ENCODE peak calls at places on chromosomes 13 and 19, in ten cellular contexts. S, T, U, B, G, H, P, V, F and E are unnamed samples.

GRCh38 chr19:13557756-13558398 is 51.6 kb upstream of the CACNA1A start:
- DNase-seq in G (no peak), U (peak), F (no peak), P (no peak), B (no peak), V (no peak), H (no peak), T (no peak), S (no peak), E (peak)

GRCh38 chr13:42969558-42970172 is 22.4 kb downstream of the EPSTI1 start:
- DNase-seq in H (peak), V (peak), G (peak), F (peak), P (no peak), B (peak), S (peak), U (peak), T (peak), E (peak)

GRCh38 chr19:38715540-38715939 is 28.7 kb downstream of the CAPN12 start:
- DNase-seq in B (no peak), G (no peak), T (no peak), F (no peak), H (no peak), U (no peak), P (no peak), S (no peak), V (no peak), E (no peak)

GRCh38 chr13:101465877-101466276 is 13.4 kb downstream of the ITGBL1 start:
- DNase-seq in F (no peak), P (no peak), V (no peak), U (peak), G (no peak), H (peak), B (no peak), S (peak), T (no peak), E (no peak)

GRCh38 chr19:31707206-31707605 is 358.0 kb upstream of the TSHZ3 start:
- DNase-seq in H (no peak), B (no peak), S (no peak), P (no peak), V (no peak), T (no peak), U (no peak), G (no peak), F (no peak), E (no peak)

GRCh38 chr13:36030670-36031331 is 100.4 kb downstream of the DCLK1 start:
- DNase-seq in U (peak), S (peak), F (no peak), H (no peak), T (peak), G (no peak), B (no peak), P (no peak), V (no peak), E (peak)

GRCh38 chr19:36215276-36216171 is 618 bp downstream of the ZNF146 start:
- DNase-seq in U (peak), T (no peak), P (no peak), H (peak), G (no peak), V (no peak), S (peak), B (peak), F (no peak), E (peak)

GRCh38 chr19:49761625-49762311 is 1.3 kb downstream of the TSKS start:
- DNase-seq in H (peak), P (no peak), F (no peak), B (no peak), V (no peak), U (peak), G (no peak), S (peak), T (peak), E (no peak)

GRCh38 chr19:18975011-18975410 is 34.0 kb upstream of the HOMER3 start:
- DNase-seq in P (no peak), F (peak), T (no peak), B (no peak), V (no peak), G (no peak), U (peak), H (no peak), S (no peak), E (no peak)

GRCh38 chr13:110680852-110681251 is 25.1 kb downstream of the CARS2 start:
- DNase-seq in H (no peak), U (peak), F (no peak), S (no peak), P (no peak), B (peak), T (no peak), V (no peak), G (no peak), E (peak)